ENCODE peak calls at places on chromosomes 6 and 20, in six cellular contexts. J is lung microvascular endothelial cell; X is stimulated activated CD4-positive, alpha-beta T cell treated with anti-CD3 and anti-CD28 coated beads, Interleukin-1b, Interleukin-23, amount 100 ng/mL, for 4 hours; V is thoracic aorta; I is COR-L47; E is gastrocnemius medialis. Q is an unnamed sample.

GRCh38 chr6:79984261-79984660 is 20.2 kb upstream of the TTK start:
- DNase-seq in I (no peak), X (no peak), E (no peak), J (no peak), V (no peak), Q (no peak)

GRCh38 chr20:2508631-2509467 is at the start of gene ZNF343:
- DNase-seq in X (peak; percentile 60), I (peak; percentile 38), V (peak; percentile 40), J (peak; percentile 87), E (peak; percentile 76), Q (peak; percentile 92)

GRCh38 chr6:279630-280029 is 12.7 kb upstream of the DUSP22 start:
- DNase-seq in X (no peak), I (no peak), J (no peak), V (no peak), E (no peak), Q (no peak)

GRCh38 chr20:14919473-14920157 is 582.2 kb upstream of the FLRT3 start:
- DNase-seq in V (no peak), J (no peak), X (no peak), I (peak; percentile 75), E (no peak), Q (no peak)

GRCh38 chr6:67976486-67976885 is 658.6 kb upstream of the ADGRB3 start:
- DNase-seq in V (no peak), E (no peak), I (no peak), X (no peak), J (no peak), Q (no peak)

GRCh38 chr6:9933674-9934073 is 481.2 kb downstream of the TFAP2A start:
- DNase-seq in X (no peak), I (no peak), J (no peak), V (no peak), E (no peak), Q (no peak)

GRCh38 chr6:6960571-6961251 is 147.1 kb upstream of the RREB1 start:
- DNase-seq in J (no peak), I (peak; percentile 17), X (no peak), E (no peak), V (no peak), Q (no peak)

GRCh38 chr6:165098165-165098564 is 211.2 kb downstream of the C6orf118 start:
- DNase-seq in J (peak; percentile 31), E (no peak), V (no peak), X (no peak), I (no peak), Q (no peak)

GRCh38 chr6:46888031-46888430 is 33.7 kb downstream of the ADGRF5 start:
- DNase-seq in X (no peak), E (no peak), V (no peak), J (no peak), I (no peak), Q (no peak)

GRCh38 chr6:6696867-6697531 is 108.5 kb downstream of the LY86 start:
- DNase-seq in E (no peak), X (no peak), I (peak; percentile 56), J (peak; percentile 81), V (no peak), Q (peak; percentile 62)

GRCh38 chr6:24910850-24911712 is 24.7 kb downstream of the RIPOR2 start:
- DNase-seq in J (peak; percentile 10), V (no peak), X (peak; percentile 56), E (peak; percentile 85), I (peak; percentile 79), Q (peak; percentile 48)

GRCh38 chr6:111087106-111087835 is at the start of gene SLC16A10:
- DNase-seq in E (peak; percentile 93), J (peak; percentile 35), X (peak; percentile 78), V (peak; percentile 24), I (peak; percentile 50), Q (peak; percentile 94)

GRCh38 chr6:82040405-82041221 is 206.9 kb downstream of the IBTK start:
- DNase-seq in E (no peak), V (no peak), I (peak; percentile 33), X (no peak), J (peak; percentile 76), Q (peak; percentile 8)

GRCh38 chr6:133754298-133754697 is 134.6 kb upstream of the TCF21 start:
- DNase-seq in J (no peak), X (no peak), E (no peak), I (no peak), V (no peak), Q (no peak)

GRCh38 chr6:44179072-44179536 is 20.5 kb downstream of the CAPN11 start:
- DNase-seq in X (no peak), E (no peak), V (no peak), I (no peak), J (peak; percentile 30), Q (no peak)

GRCh38 chr20:51512645-51513044 is 29.9 kb downstream of the NFATC2 start:
- DNase-seq in V (no peak), E (no peak), X (no peak), J (no peak), I (no peak), Q (no peak)

GRCh38 chr20:17542993-17543412 is 11.8 kb upstream of the BFSP1 start:
- DNase-seq in V (no peak), E (no peak), J (peak; percentile 85), X (no peak), I (no peak), Q (no peak)

GRCh38 chr6:36625161-36625919 is 31.2 kb downstream of the SRSF3 start:
- DNase-seq in J (no peak), E (peak; percentile 39), V (no peak), I (peak; percentile 64), X (no peak), Q (no peak)

GRCh38 chr6:41080623-41081022 is 7.8 kb downstream of the NFYA start:
- DNase-seq in X (no peak), V (no peak), E (no peak), I (no peak), J (no peak), Q (no peak)

GRCh38 chr20:46802696-46803445 is 91.8 kb upstream of the EYA2 start:
- DNase-seq in X (no peak), E (no peak), V (no peak), J (no peak), I (no peak), Q (no peak)

GRCh38 chr6:168038576-168039140 is 40.4 kb downstream of the FRMD1 start:
- DNase-seq in X (no peak), V (no peak), I (no peak), E (no peak), J (no peak), Q (no peak)

Q was measured in GM10248.